ENCODE peak calls at places on chromosomes 7 and 10, in seven cellular contexts. T, E, W, R, P, U and M are unnamed samples. For H3K4me1, the result is how much of the 10 kb centered on the place peaks cover.

GRCh38 chr10:50379652-50380051 is 128.3 kb upstream of the ASAH2 start:
- DNase-seq in U (no peak), T (no peak), W (no peak), R (no peak), E (no peak), P (no peak), M (no peak)

GRCh38 chr10:99855479-99856071 is 73.1 kb downstream of the ABCC2 start:
- DNase-seq in P (no peak), T (no peak), R (no peak), W (no peak), U (no peak), E (no peak), M (no peak)

GRCh38 chr10:58027431-58027830 is 240.3 kb downstream of the IPMK start:
- DNase-seq in U (no peak), E (no peak), T (no peak), P (no peak), W (no peak), R (no peak), M (no peak)

GRCh38 chr10:1309969-1310789 is 254.0 kb downstream of the WDR37 start:
- DNase-seq in R (no peak), E (no peak), W (no peak), T (no peak), P (no peak), U (no peak), M (no peak)

GRCh38 chr10:1657500-1657899 is 79.8 kb downstream of the ADARB2 start:
- DNase-seq in T (no peak), E (no peak), R (no peak), W (no peak), P (no peak), U (no peak), M (no peak)

GRCh38 chr10:12503311-12503710 is 154.0 kb downstream of the CAMK1D start:
- DNase-seq in U (peak), W (no peak), T (peak), R (no peak), E (no peak), P (no peak), M (peak)

GRCh38 chr7:12031638-12032037 is 179.5 kb upstream of the TMEM106B start:
- DNase-seq in P (peak), R (no peak), U (peak), W (peak), T (no peak), E (no peak), M (no peak)

GRCh38 chr10:95278061-95278988 is 12.5 kb downstream of the PDLIM1 start:
- DNase-seq in W (no peak), P (no peak), R (no peak), U (no peak), T (peak), E (no peak), M (no peak)

GRCh38 chr7:129781856-129782256 is 170.3 kb downstream of the NRF1 start:
- DNase-seq in U (no peak), T (no peak), R (no peak), P (no peak), W (no peak), E (no peak), M (no peak)

GRCh38 chr7:140542226-140542625 is 62.9 kb upstream of the MKRN1 start:
- DNase-seq in U (no peak), T (no peak), W (no peak), E (no peak), R (no peak), P (no peak), M (no peak)

GRCh38 chr10:124011464-124011863 is 81.9 kb downstream of the CHST15 start:
- DNase-seq in P (no peak), W (peak), R (no peak), T (no peak), U (no peak), E (peak), M (peak)

GRCh38 chr7:148334959-148335577 is 255.5 kb upstream of the C7orf33 start:
- DNase-seq in E (no peak), P (no peak), W (peak), R (no peak), U (peak), T (no peak), M (no peak)

GRCh38 chr10:59631882-59632281 is 77.8 kb downstream of the SLC16A9 start:
- DNase-seq in W (no peak), P (no peak), R (no peak), U (no peak), T (no peak), E (no peak), M (no peak)

GRCh38 chr7:30074422-30075030 is 46.3 kb downstream of the PLEKHA8 start:
- DNase-seq in T (no peak), U (peak), E (no peak), R (no peak), P (no peak), W (peak), M (no peak)

GRCh38 chr10:77173615-77174461 is 463.8 kb downstream of the KCNMA1 start:
- DNase-seq in E (peak), U (peak), R (peak), W (no peak), P (no peak), T (peak), M (peak)

GRCh38 chr10:86960003-86960862 is 1.8 kb downstream of the SNCG start:
- DNase-seq in W (peak), T (peak), E (peak), R (no peak), U (peak), P (no peak), M (no peak)

GRCh38 chr10:91614254-91614624 is 18.6 kb downstream of the PPP1R3C start:
- DNase-seq in U (no peak), E (no peak), T (no peak), R (no peak), W (peak), P (no peak), M (no peak)

GRCh38 chr7:55246181-55246580 is 119.0 kb upstream of the LANCL2 start:
- DNase-seq in U (no peak), P (no peak), E (no peak), T (no peak), W (peak), R (no peak), M (no peak)

GRCh38 chr7:28748934-28749584 is 209.1 kb downstream of the TRIL start:
- DNase-seq in E (peak), R (no peak), P (peak), T (peak), W (peak), U (peak), M (no peak)

GRCh38 chr10:19966751-19967150 is 150.5 kb downstream of the PLXDC2 start:
- DNase-seq in U (peak), E (no peak), T (no peak), W (no peak), P (no peak), R (no peak), M (no peak)

GRCh38 chr7:73815436-73815835 is 15.4 kb upstream of the CLDN4 start:
- DNase-seq in U (no peak), T (no peak), P (no peak), E (peak), W (no peak), R (no peak), M (peak)

GRCh38 chr10:48470115-48470892 is 134.6 kb downstream of the ARHGAP22 start:
- DNase-seq in P (no peak), E (no peak), R (no peak), T (peak), W (no peak), U (peak), M (peak)

GRCh38 chr10:130905386-130905785 is 406.1 kb downstream of the TCERG1L start:
- DNase-seq in P (no peak), W (no peak), R (no peak), E (no peak), U (no peak), T (no peak), M (no peak)

GRCh38 chr7:27104244-27105149 is 2.0 kb upstream of the HOXA2 start:
- DNase-seq in U (no peak), W (no peak), R (no peak), T (peak), P (no peak), E (no peak), M (no peak)

GRCh38 chr10:6401562-6402348 is 178.3 kb downstream of the PRKCQ start:
- DNase-seq in T (peak), R (peak), W (peak), P (peak), U (peak), E (peak), M (peak)

GRCh38 chr10:88592425-88592824 is 5.9 kb downstream of the LIPJ start:
- DNase-seq in P (no peak), T (no peak), E (no peak), W (peak), R (no peak), U (no peak), M (no peak)

DNA sequence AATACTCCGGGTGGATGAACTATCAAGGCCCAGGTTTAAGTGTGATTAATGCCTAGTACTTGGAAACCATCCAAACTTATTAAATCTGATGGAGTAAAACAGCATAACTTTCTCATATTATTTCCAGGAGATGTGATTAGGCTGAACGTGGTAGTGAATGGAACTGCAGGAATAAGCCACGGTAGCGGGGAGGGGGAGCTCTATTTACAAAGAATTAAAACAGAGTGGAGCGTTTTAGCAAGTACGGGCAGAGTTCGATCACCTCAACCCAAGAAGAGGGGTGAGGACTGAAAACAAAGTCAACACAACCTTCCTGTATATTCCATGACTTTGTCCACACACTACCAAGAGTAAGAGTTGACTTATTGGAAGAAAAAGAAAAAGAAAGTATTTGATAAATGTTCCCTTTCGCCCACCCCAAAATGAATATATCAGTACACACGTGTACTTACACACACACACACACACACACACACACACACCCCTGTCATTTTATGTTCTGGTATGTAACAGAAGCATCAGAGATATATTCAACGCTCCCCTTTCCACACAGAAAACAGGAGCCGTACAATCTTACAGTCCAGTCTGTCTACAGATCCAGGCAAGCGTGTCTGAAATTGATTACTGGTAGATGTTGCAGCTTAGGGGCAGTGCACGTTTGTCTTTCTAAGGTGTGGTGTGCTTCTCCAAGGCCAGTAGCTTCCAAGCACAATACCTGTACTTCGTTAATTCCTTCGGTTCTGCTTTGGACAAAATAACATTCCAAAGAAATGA is 143.9 kb upstream of the RNF32 start:
- DNase-seq in T (no peak), W (no peak), U (no peak), P (no peak), R (no peak), E (no peak), M (no peak)
- H3K4me1 ChIP-seq in T (under half), W (under half), U (under half), P (under half), R (under half), E (under half), M (under half)

DNA sequence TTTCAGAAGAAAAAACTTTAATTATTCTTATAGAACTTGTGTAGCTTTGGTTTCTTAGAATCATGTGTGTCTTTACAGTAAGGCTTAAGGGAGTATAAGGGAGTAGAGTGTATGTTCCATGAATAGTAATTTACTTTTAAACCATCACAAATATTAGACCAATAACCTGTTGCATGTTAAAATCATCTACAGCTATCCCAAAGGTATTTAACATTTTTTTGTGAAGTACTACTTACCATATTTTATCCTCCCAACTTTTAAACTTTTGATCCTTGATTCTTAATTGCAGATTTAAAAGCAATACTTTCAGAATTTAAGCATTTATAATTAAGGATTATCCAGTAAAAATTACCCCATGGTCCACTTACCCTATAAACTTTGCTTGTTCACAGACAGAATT is 6.0 kb downstream of the GLI3 start:
- DNase-seq in U (no peak), E (no peak), T (no peak), W (no peak), R (no peak), P (no peak), M (no peak)
- H3K4me1 ChIP-seq in U (under half), E (under half), T (under half), W (under half), R (under half), P (half or more), M (under half)

GRCh38 chr10:105274671-105275070 is 633.6 kb downstream of the SORCS3 start:
- DNase-seq in W (no peak), U (no peak), R (no peak), T (no peak), P (no peak), E (no peak), M (no peak)

GRCh38 chr10:105266966-105267539 is 626.0 kb downstream of the SORCS3 start:
- DNase-seq in P (no peak), T (no peak), W (no peak), R (no peak), U (no peak), E (no peak), M (no peak)

GRCh38 chr10:105269689-105270088 is 628.6 kb downstream of the SORCS3 start:
- DNase-seq in P (no peak), W (no peak), E (no peak), T (no peak), U (no peak), R (no peak), M (no peak)

DNA sequence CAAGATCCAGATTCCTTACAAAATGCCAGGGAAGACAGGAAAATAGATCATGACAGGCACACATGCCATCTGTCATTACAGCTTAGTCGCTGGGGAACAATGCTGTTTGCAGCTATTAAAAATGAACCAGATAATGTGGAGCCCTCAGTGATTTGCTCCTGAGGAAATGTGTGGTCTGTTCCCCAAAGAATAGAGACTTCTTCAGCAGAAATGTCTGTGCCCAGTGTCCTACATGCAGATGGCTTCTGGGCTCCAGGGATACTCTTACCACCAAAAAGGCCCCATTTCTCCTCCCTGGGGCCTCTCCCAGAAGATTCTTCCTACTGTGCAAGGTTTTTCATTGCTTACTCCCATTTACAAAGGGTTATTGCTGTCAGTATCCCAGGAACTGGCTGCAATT is 627.9 kb downstream of the SORCS3 start:
- DNase-seq in T (no peak), U (no peak), E (no peak), W (no peak), R (no peak), P (no peak), M (no peak)
- H3K4me1 ChIP-seq in T (under half), U (under half), E (under half), W (under half), R (under half), P (under half), M (under half)

DNA sequence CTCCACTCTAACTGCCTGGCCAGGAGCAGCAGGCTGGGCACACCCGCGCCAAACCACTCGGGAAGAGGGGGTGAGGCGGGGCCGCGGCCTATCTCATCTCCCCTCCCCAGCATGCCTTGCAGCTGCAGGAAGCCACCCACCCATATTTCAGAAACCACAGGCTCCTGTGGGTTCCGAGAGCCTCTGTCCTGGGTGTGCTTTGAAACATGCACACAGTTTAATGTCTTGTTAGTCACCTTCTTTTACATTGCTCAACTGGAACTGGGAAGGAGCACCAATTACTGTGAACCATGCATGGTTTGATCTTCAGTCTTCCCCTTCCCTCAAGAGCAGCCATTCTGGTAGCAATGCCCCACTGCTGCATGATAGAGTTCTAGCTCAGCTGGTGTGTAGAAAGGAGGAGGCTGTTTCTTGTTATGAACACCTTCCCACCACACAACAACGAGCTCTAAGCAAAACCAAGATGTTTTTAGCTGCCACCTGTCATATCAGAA is 37.6 kb upstream of the IKZF1 start:
- DNase-seq in T (no peak), E (peak), W (no peak), P (no peak), R (peak), U (no peak), M (peak)
- H3K4me1 ChIP-seq in T (under half), E (under half), W (under half), P (under half), R (half or more), U (under half), M (under half)

GRCh38 chr10:101901340-101901739 is 57.7 kb upstream of the KCNIP2 start:
- DNase-seq in R (no peak), E (no peak), W (no peak), P (no peak), U (no peak), T (no peak), M (no peak)
- H3K4me1 ChIP-seq in R (under half), E (under half), W (under half), P (under half), U (under half), T (under half), M (under half)

GRCh38 chr10:3095373-3096139 is 28.2 kb downstream of the PFKP start:
- DNase-seq in U (peak), R (no peak), T (peak), W (peak), P (peak), E (no peak), M (no peak)
- H3K4me1 ChIP-seq in U (under half), R (under half), T (half or more), W (under half), P (half or more), E (under half), M (under half)